ENCODE peak calls at places on chromosomes 16 and 17, in nine cellular contexts. V is iris pigment epithelial cell; Q is HFFc6; N is GM10248; T is activated T-helper 1 cell treated with Interleukin-2 at 50 U/mL for 16 hours; G is cardiac muscle cell; S is mucosa of descending colon; M is activated naive CD4-positive, alpha-beta T cell treated with anti-CD3 and anti-CD28 coated beads for 36 hours; Z is Karpas-422. U is an unnamed sample.

GRCh38 chr17:28623696-28624095 is 9.7 kb upstream of the RSKR start:
- DNase-seq in G (no peak), S (no peak), V (no peak), N (no peak), M (no peak), Z (no peak), Q (no peak), T (no peak), U (no peak)

GRCh38 chr16:3595110-3595486 is 16.3 kb downstream of the SLX4 start:
- DNase-seq in M (no peak), V (no peak), S (no peak), Z (no peak), T (no peak), Q (no peak), N (peak), G (no peak), U (no peak)

GRCh38 chr17:45700171-45701090 is 83.7 kb upstream of the CRHR1 start:
- DNase-seq in V (no peak), Q (no peak), M (no peak), N (no peak), G (no peak), S (no peak), Z (no peak), T (no peak), U (peak)

GRCh38 chr17:35764123-35764991 is 3.7 kb downstream of the C17orf50 start:
- DNase-seq in N (peak), Q (peak), M (peak), T (peak), V (peak), S (peak), Z (peak), G (peak), U (peak)

GRCh38 chr17:79065105-79065670 is 9.4 kb upstream of the ENGASE start:
- DNase-seq in Z (peak), V (peak), T (peak), M (peak), Q (peak), N (peak), S (peak), G (peak), U (no peak)

GRCh38 chr17:72422505-72423285 is 301.9 kb downstream of the SOX9 start:
- DNase-seq in Q (peak), M (peak), V (peak), S (peak), T (no peak), Z (peak), G (peak), N (peak), U (no peak)

GRCh38 chr16:11372924-11373306 is 27.7 kb downstream of the RMI2 start:
- DNase-seq in Z (no peak), V (no peak), S (no peak), M (no peak), G (no peak), N (no peak), T (no peak), Q (no peak), U (no peak)

GRCh38 chr17:32517982-32518381 is 31.2 kb downstream of the CDK5R1 start:
- DNase-seq in M (no peak), Z (no peak), S (no peak), Q (no peak), T (no peak), N (no peak), V (no peak), G (no peak), U (no peak)

GRCh38 chr16:53212899-53213235 is 158.1 kb downstream of the CHD9 start:
- DNase-seq in Q (no peak), V (peak), Z (no peak), G (no peak), N (no peak), T (no peak), S (no peak), M (no peak), U (no peak)

U was measured in NCI-H1417 treated with DMSO at 0.1 percent for 48 hours.